ENCODE peak calls at places on chromosomes 16 and 17, in five cellular contexts. X is T-helper 1 cell, R is anterior cingulate cortex, A is NCI-H146, E is IMR-90. M is an unnamed sample.

GRCh38 chr17:63124536-63124935 is 158.5 kb downstream of the TANC2 start:
- DNase-seq in X (no peak), R (no peak), A (no peak), E (no peak), M (no peak)

GRCh38 chr16:88956546-88957455 is 20.2 kb downstream of the CBFA2T3 start:
- DNase-seq in X (no peak), R (no peak), A (no peak), E (no peak), M (peak)

GRCh38 chr16:81446318-81447275 is 2.0 kb downstream of the CMIP start:
- DNase-seq in X (peak), R (no peak), A (peak), E (peak), M (peak)

GRCh38 chr16:15672514-15673167 is 22.6 kb downstream of the NDE1 start:
- DNase-seq in X (peak), R (peak), A (no peak), E (peak), M (peak)

GRCh38 chr16:51376080-51376479 is 225.0 kb upstream of the SALL1 start:
- DNase-seq in X (no peak), R (no peak), A (no peak), E (no peak), M (no peak)

GRCh38 chr16:48687421-48688038 is 77.5 kb upstream of the N4BP1 start:
- DNase-seq in X (peak), R (no peak), A (peak), E (peak), M (peak)

GRCh38 chr16:85718682-85719081 is 29.9 kb upstream of the GINS2 start:
- DNase-seq in X (no peak), R (no peak), A (peak), E (no peak), M (no peak)

GRCh38 chr16:84820305-84820684 is 510 bp downstream of the CRISPLD2 start:
- DNase-seq in X (no peak), R (no peak), A (no peak), E (no peak), M (no peak)

GRCh38 chr17:7634384-7634783 is 4.4 kb downstream of the SHBG start:
- DNase-seq in X (no peak), R (no peak), A (peak), E (peak), M (no peak)

GRCh38 chr17:63421681-63422645 is 24.1 kb downstream of the CYB561 start:
- DNase-seq in X (no peak), R (no peak), A (no peak), E (no peak), M (peak)

GRCh38 chr16:55655381-55655708 is 443 bp upstream of the SLC6A2 start:
- DNase-seq in X (no peak), R (no peak), A (no peak), E (no peak), M (no peak)